ENCODE peak calls at places on chromosomes 16 and 17, in nine cellular contexts. F is progenitor cell of endocrine pancreas, G is heart left ventricle, P is endothelial cell, V is IMR-90, M is mesothelial cell of epicardium, R is fibroblast of the aortic adventitia, Q is breast epithelium, O is AG09319. N is an unnamed sample.

GRCh38 chr16:80717611-80718010 is 86.8 kb downstream of the CDYL2 start:
- DNase-seq in F (no peak), G (no peak), P (no peak), V (no peak), M (no peak), R (no peak), Q (no peak), O (no peak), N (no peak)

GRCh38 chr17:17540935-17541639 is 44.9 kb upstream of the RASD1 start:
- DNase-seq in F (no peak), G (peak), P (no peak), V (no peak), M (no peak), R (no peak), Q (no peak), O (no peak), N (no peak)

GRCh38 chr17:65537845-65538678 is 23.4 kb downstream of the AXIN2 start:
- DNase-seq in F (no peak), G (no peak), P (no peak), V (no peak), M (no peak), R (no peak), Q (no peak), O (no peak), N (no peak)

GRCh38 chr17:62809656-62810055 is 1.5 kb upstream of the MARCHF10 start:
- DNase-seq in F (no peak), G (no peak), P (no peak), V (peak), M (no peak), R (no peak), Q (no peak), O (no peak), N (no peak)

GRCh38 chr16:88924834-88925539 is 52.0 kb downstream of the CBFA2T3 start:
- DNase-seq in F (no peak), G (no peak), P (peak), V (peak), M (no peak), R (peak), Q (no peak), O (peak), N (peak)

GRCh38 chr16:31476305-31477219 is 4.6 kb downstream of the TGFB1I1 start:
- DNase-seq in F (peak), G (peak), P (peak), V (no peak), M (no peak), R (no peak), Q (no peak), O (no peak), N (no peak)

GRCh38 chr17:45730192-45730591 is 53.9 kb upstream of the CRHR1 start:
- DNase-seq in F (no peak), G (no peak), P (no peak), V (no peak), M (no peak), R (no peak), Q (no peak), O (no peak), N (no peak)

GRCh38 chr16:63629272-63629671 is 1492.6 kb downstream of the CDH11 start:
- DNase-seq in F (no peak), G (no peak), P (no peak), V (no peak), M (no peak), R (no peak), Q (no peak), O (no peak), N (no peak)

GRCh38 chr16:735982-736453 is 4.8 kb downstream of the CIAO3 start:
- DNase-seq in F (no peak), G (no peak), P (no peak), V (no peak), M (no peak), R (no peak), Q (no peak), O (no peak), N (no peak)

GRCh38 chr17:32876414-32877163 is at the start of gene MYO1D:
- DNase-seq in F (peak), G (no peak), P (no peak), V (no peak), M (peak), R (no peak), Q (peak), O (no peak), N (peak)

GRCh38 chr17:70892527-70892926 is 723.2 kb downstream of the KCNJ2 start:
- DNase-seq in F (no peak), G (no peak), P (no peak), V (no peak), M (no peak), R (no peak), Q (no peak), O (no peak), N (no peak)

GRCh38 chr16:29231231-29231630 is 175.3 kb downstream of the NPIPB11 start:
- DNase-seq in F (no peak), G (no peak), P (no peak), V (peak), M (no peak), R (peak), Q (peak), O (no peak), N (no peak)
- TF ChIP-seq CTCF in F (no peak), G (no peak), P (no peak), V (no peak), M (no peak), R (no peak), Q (no peak), O (no peak), N (no peak)

GRCh38 chr16:70686376-70687171 is 721 bp upstream of the MTSS2 start:
- DNase-seq in F (no peak), G (peak), P (no peak), V (no peak), M (no peak), R (no peak), Q (no peak), O (no peak), N (no peak)
- TF ChIP-seq CTCF in F (no peak), G (no peak), P (no peak), V (no peak), M (no peak), R (no peak), Q (peak), O (no peak), N (no peak)

GRCh38 chr17:41633498-41634197 is 9.3 kb upstream of the KRT17 start:
- DNase-seq in F (no peak), G (no peak), P (no peak), V (no peak), M (no peak), R (no peak), Q (no peak), O (no peak), N (no peak)
- TF ChIP-seq CTCF in F (no peak), G (no peak), P (no peak), V (no peak), M (no peak), R (no peak), Q (no peak), O (no peak), N (no peak)

DNA sequence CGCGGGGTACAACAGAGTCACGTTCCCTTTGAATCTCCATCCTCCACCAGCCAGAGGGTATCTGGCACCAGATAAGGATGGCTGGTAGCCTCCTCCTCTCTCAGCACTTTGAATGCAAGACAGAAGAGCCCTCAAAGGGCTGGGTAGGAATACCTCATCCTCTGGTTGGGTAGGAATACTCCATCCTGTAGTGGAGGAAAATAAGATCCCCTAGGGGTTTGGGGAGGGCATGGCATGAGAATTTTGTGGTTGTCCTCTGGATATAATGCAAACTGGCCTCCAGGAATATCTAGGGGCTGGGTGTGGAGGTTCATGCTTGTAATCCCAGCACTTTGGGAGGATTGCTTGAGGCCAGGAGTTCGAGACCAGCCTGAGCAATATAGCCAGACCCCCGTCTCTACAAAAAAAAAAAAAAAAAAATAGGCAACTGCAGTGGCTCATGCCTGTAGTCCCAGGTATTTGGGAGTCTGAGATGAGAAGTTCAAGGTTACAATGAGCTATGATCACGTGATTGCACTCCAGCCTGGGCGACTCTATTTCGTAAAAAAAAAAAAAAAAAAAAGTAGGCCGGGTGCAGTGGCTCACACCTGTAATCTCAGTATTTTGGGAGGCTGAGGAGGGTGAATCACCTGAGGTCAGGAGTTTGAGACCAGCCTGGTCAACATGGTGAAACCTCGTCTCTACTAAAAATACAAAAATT is 2.7 kb downstream of the IGFBP4 start:
- DNase-seq in F (no peak), G (no peak), P (no peak), V (peak), M (no peak), R (peak), Q (no peak), O (no peak), N (no peak)
- TF ChIP-seq CTCF in F (peak), G (no peak), P (peak), V (peak), M (no peak), R (peak), Q (peak), O (no peak), N (no peak)

GRCh38 chr17:52237151-52237550 is 78.6 kb upstream of the CA10 start:
- DNase-seq in F (no peak), G (no peak), P (no peak), V (no peak), M (no peak), R (no peak), Q (no peak), O (no peak), N (no peak)

GRCh38 chr17:52233632-52234031 is 75.1 kb upstream of the CA10 start:
- DNase-seq in F (no peak), G (no peak), P (no peak), V (no peak), M (no peak), R (no peak), Q (no peak), O (no peak), N (no peak)

GRCh38 chr17:52233176-52233575 is 74.7 kb upstream of the CA10 start:
- DNase-seq in F (no peak), G (no peak), P (no peak), V (no peak), M (no peak), R (no peak), Q (no peak), O (no peak), N (no peak)

GRCh38 chr17:52235416-52235960 is 77.0 kb upstream of the CA10 start:
- DNase-seq in F (no peak), G (no peak), P (no peak), V (no peak), M (no peak), R (no peak), Q (no peak), O (no peak), N (no peak)
- TF ChIP-seq CTCF in F (no peak), G (no peak), P (no peak), V (no peak), M (no peak), R (no peak), Q (no peak), O (no peak), N (no peak)

DNA sequence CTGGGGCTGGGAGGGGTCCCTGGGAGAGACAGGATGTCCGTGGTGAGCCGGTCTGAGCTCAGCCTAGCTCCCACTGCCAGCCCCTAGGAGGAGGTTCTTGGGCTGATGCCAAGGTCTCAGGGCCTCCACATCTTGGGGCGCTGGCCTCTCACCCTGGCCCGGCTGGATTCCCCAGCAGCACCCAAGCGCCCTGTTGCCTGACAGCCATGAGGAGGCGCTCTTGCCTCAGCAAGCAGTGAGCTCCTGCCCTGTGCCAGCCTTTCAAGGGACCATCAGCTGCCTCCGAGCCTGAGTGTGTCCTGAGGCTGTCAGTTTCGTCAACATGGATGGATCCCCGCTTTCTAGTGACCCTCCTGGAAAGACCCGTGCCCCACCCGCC is 234.9 kb upstream of the CIBAR2 start:
- DNase-seq in F (no peak), G (peak), P (no peak), V (no peak), M (no peak), R (no peak), Q (no peak), O (no peak), N (no peak)
- TF ChIP-seq CTCF in F (peak), G (peak), P (no peak), V (peak), M (peak), R (peak), Q (peak), O (peak), N (peak)

DNA sequence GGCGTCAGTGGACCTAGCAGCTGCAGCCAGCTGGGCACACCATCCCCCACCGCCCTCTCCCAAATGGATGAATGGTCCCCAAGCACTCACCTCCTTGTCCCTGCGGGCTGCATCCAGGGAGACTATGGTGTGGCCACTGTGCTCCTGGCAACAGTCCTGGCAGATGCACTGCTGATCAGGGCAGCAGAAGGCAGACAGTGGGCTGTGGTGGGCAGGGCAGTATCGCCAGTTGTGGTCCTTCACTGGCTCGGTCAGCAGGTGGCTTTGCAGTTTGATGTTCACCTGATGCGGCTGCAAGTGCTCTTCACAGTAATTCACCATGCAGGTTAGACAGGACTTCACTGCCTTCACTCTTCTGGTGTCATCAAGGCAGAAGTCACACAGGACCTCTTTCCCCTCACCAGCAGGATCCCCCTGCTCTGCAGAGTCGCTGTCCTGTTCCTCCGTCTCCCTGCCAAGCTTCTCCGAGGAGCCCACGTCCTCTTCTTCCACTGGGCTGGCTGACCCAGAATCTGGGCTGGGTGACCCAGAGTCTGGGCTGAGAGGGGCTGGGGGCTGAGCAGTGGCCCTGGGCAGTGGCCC is 31.6 kb upstream of the FBXW10B start:
- DNase-seq in F (no peak), G (no peak), P (no peak), V (no peak), M (no peak), R (no peak), Q (no peak), O (no peak), N (no peak)
- TF ChIP-seq CTCF in F (no peak), G (no peak), P (no peak), V (no peak), M (no peak), R (no peak), Q (no peak), O (no peak), N (no peak)

GRCh38 chr17:37082985-37083384 is 134.2 kb downstream of the AATF start:
- DNase-seq in F (no peak), G (no peak), P (no peak), V (no peak), M (no peak), R (no peak), Q (no peak), O (no peak), N (no peak)

GRCh38 chr17:37079065-37079708 is 130.4 kb downstream of the AATF start:
- DNase-seq in F (no peak), G (no peak), P (no peak), V (no peak), M (no peak), R (no peak), Q (no peak), O (no peak), N (no peak)

GRCh38 chr17:37079735-37080134 is 131.0 kb downstream of the AATF start:
- DNase-seq in F (no peak), G (no peak), P (no peak), V (peak), M (no peak), R (peak), Q (no peak), O (peak), N (no peak)

GRCh38 chr17:37082461-37082860 is 133.7 kb downstream of the AATF start:
- DNase-seq in F (no peak), G (no peak), P (no peak), V (no peak), M (no peak), R (no peak), Q (no peak), O (no peak), N (no peak)

GRCh38 chr17:37081287-37081686 is 132.5 kb downstream of the AATF start:
- DNase-seq in F (no peak), G (no peak), P (no peak), V (no peak), M (no peak), R (peak), Q (no peak), O (no peak), N (no peak)
- TF ChIP-seq CTCF in F (no peak), G (no peak), P (no peak), V (no peak), M (no peak), R (peak), Q (no peak), O (no peak), N (no peak)

DNA sequence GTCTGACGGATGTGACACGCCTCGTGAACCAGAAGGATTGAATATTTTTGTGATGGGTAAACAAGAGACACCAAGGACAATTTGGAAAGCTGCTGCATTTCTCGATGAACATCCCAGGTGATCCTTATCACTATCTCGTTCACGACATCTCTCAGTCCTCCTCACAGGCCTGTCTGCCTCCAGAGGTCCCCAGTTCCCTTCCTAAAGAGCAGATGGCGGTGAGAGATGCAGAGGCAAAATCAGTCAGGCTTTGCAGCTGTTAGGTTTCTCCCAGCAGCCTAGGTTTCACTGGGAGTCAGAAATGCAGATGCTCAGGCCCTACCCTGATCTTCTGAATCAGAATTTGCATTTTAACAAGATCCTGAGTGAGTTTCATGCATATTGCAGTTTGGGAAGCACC is 23.6 kb downstream of the SCPEP1 start:
- DNase-seq in F (no peak), G (no peak), P (no peak), V (no peak), M (no peak), R (no peak), Q (no peak), O (no peak), N (no peak)
- TF ChIP-seq CTCF in F (no peak), G (no peak), P (no peak), V (no peak), M (no peak), R (no peak), Q (no peak), O (no peak), N (no peak)